ENCODE peak calls at places on chromosomes 13 and 19, in six cellular contexts. O is fibroblast of lung; C is fibroblast of gingiva; S is activated CD8-positive, alpha-beta memory T cell treated with anti-CD3 and anti-CD28 coated beads, Interleukin-2, amount 50 U/mL, for 4 hours; K is progenitor cell of endocrine pancreas; I is substantia nigra. Q is an unnamed sample.

GRCh38 chr13:23392313-23392712 is 41.2 kb downstream of the SACS start:
- DNase-seq in O (no peak), C (no peak), S (no peak), K (no peak), I (no peak), Q (no peak)

GRCh38 chr19:50461066-50461875 is 15.0 kb upstream of the EMC10 start:
- DNase-seq in O (peak; percentile 49), C (peak; percentile 54), S (peak; percentile 55), K (peak; percentile 39), I (no peak), Q (peak; percentile 35)

GRCh38 chr19:50432221-50432626 is 468 bp upstream of the MYBPC2 start:
- DNase-seq in O (peak; percentile 10), C (no peak), S (no peak), K (no peak), I (no peak), Q (no peak)

GRCh38 chr19:16614941-16615340 is 13.1 kb downstream of the MED26 start:
- DNase-seq in O (no peak), C (no peak), S (no peak), K (no peak), I (no peak), Q (no peak)

GRCh38 chr13:40468227-40468838 is 198.1 kb downstream of the FOXO1 start:
- DNase-seq in O (no peak), C (no peak), S (no peak), K (no peak), I (no peak), Q (no peak)

GRCh38 chr13:37446503-37446902 is 152.1 kb downstream of the POSTN start:
- DNase-seq in O (peak; percentile 98), C (peak; percentile 89), S (no peak), K (no peak), I (no peak), Q (peak; percentile 90)

GRCh38 chr19:7673995-7674667 is 2.8 kb upstream of the MCEMP1 start:
- DNase-seq in O (peak; percentile 38), C (peak; percentile 88), S (no peak), K (no peak), I (no peak), Q (no peak)

GRCh38 chr19:14118165-14119051 is 846 bp upstream of the PRKACA start:
- DNase-seq in O (peak; percentile 64), C (peak; percentile 97), S (peak; percentile 31), K (no peak), I (peak; percentile 70), Q (peak; percentile 63)

GRCh38 chr19:3420909-3421619 is 54.7 kb downstream of the NFIC start:
- DNase-seq in O (no peak), C (no peak), S (no peak), K (no peak), I (no peak), Q (no peak)

GRCh38 chr13:112684444-112684843 is 5.4 kb upstream of the ATP11A start:
- DNase-seq in O (no peak), C (no peak), S (no peak), K (no peak), I (no peak), Q (no peak)

GRCh38 chr19:2481466-2481865 is 5.5 kb downstream of the GADD45B start:
- DNase-seq in O (no peak), C (no peak), S (no peak), K (no peak), I (no peak), Q (no peak)

GRCh38 chr19:51702754-51703654 is 9.9 kb downstream of the SPACA6 start:
- DNase-seq in O (no peak), C (no peak), S (no peak), K (peak; percentile 44), I (no peak), Q (no peak)

GRCh38 chr13:41603917-41604316 is 146.6 kb downstream of the RGCC start:
- DNase-seq in O (peak; percentile 67), C (peak; percentile 68), S (no peak), K (no peak), I (no peak), Q (no peak)

GRCh38 chr13:79837741-79838450 is 356.9 kb downstream of the NDFIP2 start:
- DNase-seq in O (peak; percentile 82), C (no peak), S (no peak), K (no peak), I (no peak), Q (no peak)

GRCh38 chr13:28850226-28850625 is 30.1 kb downstream of the MTUS2 start:
- DNase-seq in O (no peak), C (no peak), S (no peak), K (no peak), I (no peak), Q (no peak)

GRCh38 chr13:98782654-98783053 is 30.2 kb upstream of the SLC15A1 start:
- DNase-seq in O (peak; percentile 46), C (no peak), S (no peak), K (no peak), I (no peak), Q (no peak)

GRCh38 chr19:53328967-53329366 is 4.6 kb upstream of the ZNF845 start:
- DNase-seq in O (no peak), C (peak; percentile 31), S (no peak), K (no peak), I (peak; percentile 1), Q (peak; percentile 10)

GRCh38 chr13:40781717-40782116 is 7.7 kb upstream of the SLC25A15 start:
- DNase-seq in O (no peak), C (no peak), S (no peak), K (no peak), I (no peak), Q (no peak)

GRCh38 chr19:7516281-7516862 is 469 bp downstream of the ZNF358 start:
- DNase-seq in O (no peak), C (no peak), S (no peak), K (no peak), I (no peak), Q (no peak)

GRCh38 chr13:101267656-101268055 is 148.7 kb downstream of the NALCN start:
- DNase-seq in O (peak; percentile 81), C (no peak), S (no peak), K (no peak), I (no peak), Q (peak; percentile 82)

Q was measured in stromal cell of bone marrow.